ENCODE peak calls at places on chromosomes 6 and 20, in five cellular contexts. One of them, this sample, is unnamed.
A peak's percentile ranks its signal among the peaks of the same experiment; 100 is the strongest.

GRCh38 chr6:1045239-1045638 is 266.7 kb upstream of the FOXQ1 start:
- DNase-seq in thoracic aorta: no peak
- DNase-seq in fibroblast of pulmonary artery: no peak
- DNase-seq in cardiac fibroblast: no peak
- DNase-seq in sigmoid colon: no peak
- DNase-seq in this sample: no peak

GRCh38 chr20:17875106-17875980 is 93.3 kb downstream of the SNX5 start:
- DNase-seq in thoracic aorta: no peak
- DNase-seq in fibroblast of pulmonary artery: peak; percentile 92
- DNase-seq in cardiac fibroblast: peak; percentile 97
- DNase-seq in sigmoid colon: peak; percentile 95
- DNase-seq in this sample: peak; percentile 83

GRCh38 chr6:52577022-52577777 is at the start of gene TRAM2:
- DNase-seq in thoracic aorta: no peak
- DNase-seq in fibroblast of pulmonary artery: peak; percentile 82
- DNase-seq in cardiac fibroblast: peak; percentile 91
- DNase-seq in sigmoid colon: peak; percentile 92
- DNase-seq in this sample: peak; percentile 68

GRCh38 chr6:34667481-34668238 is 28.9 kb downstream of the ILRUN start:
- DNase-seq in thoracic aorta: no peak
- DNase-seq in fibroblast of pulmonary artery: no peak
- DNase-seq in cardiac fibroblast: no peak
- DNase-seq in sigmoid colon: no peak
- DNase-seq in this sample: no peak

GRCh38 chr6:122389704-122390103 is 9.7 kb upstream of the HSF2 start:
- DNase-seq in thoracic aorta: no peak
- DNase-seq in fibroblast of pulmonary artery: peak; percentile 40
- DNase-seq in cardiac fibroblast: peak; percentile 14
- DNase-seq in sigmoid colon: no peak
- DNase-seq in this sample: no peak

GRCh38 chr20:43938932-43939761 is 24.5 kb downstream of the TOX2 start:
- DNase-seq in thoracic aorta: peak; percentile 71
- DNase-seq in fibroblast of pulmonary artery: peak; percentile 100
- DNase-seq in cardiac fibroblast: peak; percentile 100
- DNase-seq in sigmoid colon: peak; percentile 76
- DNase-seq in this sample: peak; percentile 72

GRCh38 chr6:142943746-142944125 is 1.2 kb downstream of the HIVEP2 start:
- DNase-seq in thoracic aorta: no peak
- DNase-seq in fibroblast of pulmonary artery: peak; percentile 70
- DNase-seq in cardiac fibroblast: peak; percentile 56
- DNase-seq in sigmoid colon: no peak
- DNase-seq in this sample: no peak

GRCh38 chr6:170112583-170112860 is 178.4 kb downstream of the DLL1 start:
- DNase-seq in thoracic aorta: no peak
- DNase-seq in fibroblast of pulmonary artery: no peak
- DNase-seq in cardiac fibroblast: no peak
- DNase-seq in sigmoid colon: peak; percentile 34
- DNase-seq in this sample: no peak

GRCh38 chr6:24666097-24666615 is 543 bp downstream of the TDP2 start:
- DNase-seq in thoracic aorta: peak; percentile 5
- DNase-seq in fibroblast of pulmonary artery: peak; percentile 35
- DNase-seq in cardiac fibroblast: peak; percentile 42
- DNase-seq in sigmoid colon: peak; percentile 74
- DNase-seq in this sample: no peak

GRCh38 chr6:7954477-7955200 is 44.1 kb upstream of the TXNDC5 start:
- DNase-seq in thoracic aorta: no peak
- DNase-seq in fibroblast of pulmonary artery: peak; percentile 13
- DNase-seq in cardiac fibroblast: no peak
- DNase-seq in sigmoid colon: no peak
- DNase-seq in this sample: no peak

GRCh38 chr20:60255426-60255825 is 297.2 kb downstream of the CDH26 start:
- DNase-seq in thoracic aorta: no peak
- DNase-seq in fibroblast of pulmonary artery: no peak
- DNase-seq in cardiac fibroblast: no peak
- DNase-seq in sigmoid colon: no peak
- DNase-seq in this sample: no peak

GRCh38 chr20:51631011-51631950 is 88.8 kb upstream of the NFATC2 start:
- DNase-seq in thoracic aorta: peak; percentile 55
- DNase-seq in fibroblast of pulmonary artery: peak; percentile 100
- DNase-seq in cardiac fibroblast: peak; percentile 98
- DNase-seq in sigmoid colon: peak; percentile 94
- DNase-seq in this sample: peak; percentile 85

GRCh38 chr6:154548130-154548830 is 37.8 kb upstream of the CNKSR3 start:
- DNase-seq in thoracic aorta: no peak
- DNase-seq in fibroblast of pulmonary artery: peak; percentile 64
- DNase-seq in cardiac fibroblast: peak; percentile 61
- DNase-seq in sigmoid colon: no peak
- DNase-seq in this sample: no peak

GRCh38 chr20:48826883-48827771 is 672 bp downstream of the PREX1 start:
- DNase-seq in thoracic aorta: no peak
- DNase-seq in fibroblast of pulmonary artery: no peak
- DNase-seq in cardiac fibroblast: no peak
- DNase-seq in sigmoid colon: no peak
- DNase-seq in this sample: no peak

GRCh38 chr20:45347936-45348809 is at the start of gene SDC4:
- DNase-seq in thoracic aorta: no peak
- DNase-seq in fibroblast of pulmonary artery: peak; percentile 62
- DNase-seq in cardiac fibroblast: peak; percentile 74
- DNase-seq in sigmoid colon: peak; percentile 91
- DNase-seq in this sample: peak; percentile 70

GRCh38 chr6:81938991-81939773 is 186.7 kb upstream of the TENT5A start:
- DNase-seq in thoracic aorta: no peak
- DNase-seq in fibroblast of pulmonary artery: peak; percentile 69
- DNase-seq in cardiac fibroblast: peak; percentile 75
- DNase-seq in sigmoid colon: no peak
- DNase-seq in this sample: no peak

GRCh38 chr6:71879016-71879415 is 7.3 kb upstream of the RIMS1 start:
- DNase-seq in thoracic aorta: no peak
- DNase-seq in fibroblast of pulmonary artery: no peak
- DNase-seq in cardiac fibroblast: no peak
- DNase-seq in sigmoid colon: no peak
- DNase-seq in this sample: no peak

GRCh38 chr20:17809714-17810631 is 110.2 kb downstream of the BANF2 start:
- DNase-seq in thoracic aorta: no peak
- DNase-seq in fibroblast of pulmonary artery: peak; percentile 71
- DNase-seq in cardiac fibroblast: no peak
- DNase-seq in sigmoid colon: peak; percentile 49
- DNase-seq in this sample: no peak

GRCh38 chr6:23308166-23308565 is 738.8 kb downstream of the HDGFL1 start:
- DNase-seq in thoracic aorta: no peak
- DNase-seq in fibroblast of pulmonary artery: no peak
- DNase-seq in cardiac fibroblast: no peak
- DNase-seq in sigmoid colon: no peak
- DNase-seq in this sample: no peak

GRCh38 chr6:145483191-145483996 is 251.9 kb downstream of the EPM2A start:
- DNase-seq in thoracic aorta: no peak
- DNase-seq in fibroblast of pulmonary artery: peak; percentile 29
- DNase-seq in cardiac fibroblast: peak; percentile 9
- DNase-seq in sigmoid colon: no peak
- DNase-seq in this sample: no peak

GRCh38 chr20:49889245-49889942 is 25.9 kb downstream of the SPATA2 start:
- DNase-seq in thoracic aorta: no peak
- DNase-seq in fibroblast of pulmonary artery: no peak
- DNase-seq in cardiac fibroblast: no peak
- DNase-seq in sigmoid colon: peak; percentile 45
- DNase-seq in this sample: no peak

GRCh38 chr20:33229843-33230242 is 6.0 kb upstream of the BPIFA1 start:
- DNase-seq in thoracic aorta: no peak
- DNase-seq in fibroblast of pulmonary artery: no peak
- DNase-seq in cardiac fibroblast: no peak
- DNase-seq in sigmoid colon: no peak
- DNase-seq in this sample: no peak

GRCh38 chr20:4800131-4800530 is 78.4 kb downstream of the PRND start:
- DNase-seq in thoracic aorta: no peak
- DNase-seq in fibroblast of pulmonary artery: no peak
- DNase-seq in cardiac fibroblast: no peak
- DNase-seq in sigmoid colon: no peak
- DNase-seq in this sample: no peak

GRCh38 chr20:38204936-38205435 is 39.9 kb upstream of the TGM2 start:
- DNase-seq in thoracic aorta: no peak
- DNase-seq in fibroblast of pulmonary artery: no peak
- DNase-seq in cardiac fibroblast: no peak
- DNase-seq in sigmoid colon: no peak
- DNase-seq in this sample: no peak

GRCh38 chr6:38290133-38290801 is 349.5 kb downstream of the BTBD9 start:
- DNase-seq in thoracic aorta: no peak
- DNase-seq in fibroblast of pulmonary artery: no peak
- DNase-seq in cardiac fibroblast: no peak
- DNase-seq in sigmoid colon: no peak
- DNase-seq in this sample: no peak

GRCh38 chr6:150992682-150993081 is 127.2 kb downstream of the MTHFD1L start:
- DNase-seq in thoracic aorta: no peak
- DNase-seq in fibroblast of pulmonary artery: no peak
- DNase-seq in cardiac fibroblast: no peak
- DNase-seq in sigmoid colon: no peak
- DNase-seq in this sample: no peak

GRCh38 chr6:166595061-166595780 is 8.7 kb upstream of the RAMACL start:
- DNase-seq in thoracic aorta: no peak
- DNase-seq in fibroblast of pulmonary artery: peak; percentile 88
- DNase-seq in cardiac fibroblast: peak; percentile 91
- DNase-seq in sigmoid colon: no peak
- DNase-seq in this sample: no peak

GRCh38 chr20:23874747-23875146 is 4.8 kb downstream of the CST5 start:
- DNase-seq in thoracic aorta: no peak
- DNase-seq in fibroblast of pulmonary artery: no peak
- DNase-seq in cardiac fibroblast: no peak
- DNase-seq in sigmoid colon: no peak
- DNase-seq in this sample: no peak

GRCh38 chr20:32252189-32252588 is 25.3 kb upstream of the KIF3B start:
- DNase-seq in thoracic aorta: no peak
- DNase-seq in fibroblast of pulmonary artery: no peak
- DNase-seq in cardiac fibroblast: no peak
- DNase-seq in sigmoid colon: no peak
- DNase-seq in this sample: no peak

GRCh38 chr6:29834564-29835436 is 7.2 kb downstream of the HLA-G start:
- DNase-seq in thoracic aorta: no peak
- DNase-seq in fibroblast of pulmonary artery: peak; percentile 20
- DNase-seq in cardiac fibroblast: peak; percentile 26
- DNase-seq in sigmoid colon: no peak
- DNase-seq in this sample: no peak

GRCh38 chr6:13851803-13852202 is 37.4 kb upstream of the MCUR1 start:
- DNase-seq in thoracic aorta: no peak
- DNase-seq in fibroblast of pulmonary artery: no peak
- DNase-seq in cardiac fibroblast: no peak
- DNase-seq in sigmoid colon: no peak
- DNase-seq in this sample: no peak

GRCh38 chr6:30542404-30542725 is 13.9 kb downstream of the GNL1 start:
- DNase-seq in thoracic aorta: no peak
- DNase-seq in fibroblast of pulmonary artery: no peak
- DNase-seq in cardiac fibroblast: no peak
- DNase-seq in sigmoid colon: no peak
- DNase-seq in this sample: no peak

GRCh38 chr6:165714907-165715306 is 51.9 kb upstream of the PDE10A start:
- DNase-seq in thoracic aorta: no peak
- DNase-seq in fibroblast of pulmonary artery: no peak
- DNase-seq in cardiac fibroblast: no peak
- DNase-seq in sigmoid colon: no peak
- DNase-seq in this sample: no peak

GRCh38 chr6:167566711-167567141 is 241.8 kb downstream of the TTLL2 start:
- DNase-seq in thoracic aorta: no peak
- DNase-seq in fibroblast of pulmonary artery: no peak
- DNase-seq in cardiac fibroblast: no peak
- DNase-seq in sigmoid colon: no peak
- DNase-seq in this sample: peak; percentile 57

GRCh38 chr6:73455865-73456629 is 4.0 kb upstream of the CGAS start:
- DNase-seq in thoracic aorta: no peak
- DNase-seq in fibroblast of pulmonary artery: peak; percentile 91
- DNase-seq in cardiac fibroblast: peak; percentile 74
- DNase-seq in sigmoid colon: peak; percentile 5
- DNase-seq in this sample: no peak

GRCh38 chr6:73452107-73452461 is at the start of gene CGAS:
- DNase-seq in thoracic aorta: peak; percentile 17
- DNase-seq in fibroblast of pulmonary artery: peak; percentile 66
- DNase-seq in cardiac fibroblast: peak; percentile 69
- DNase-seq in sigmoid colon: peak; percentile 88
- DNase-seq in this sample: peak; percentile 85

GRCh38 chr6:73451166-73452106 is 661 bp downstream of the CGAS start:
- DNase-seq in thoracic aorta: no peak
- DNase-seq in fibroblast of pulmonary artery: peak; percentile 49
- DNase-seq in cardiac fibroblast: peak; percentile 40
- DNase-seq in sigmoid colon: peak; percentile 70
- DNase-seq in this sample: no peak
- TF ChIP-seq CTCF in thoracic aorta: no peak
- TF ChIP-seq CTCF in fibroblast of pulmonary artery: no peak
- TF ChIP-seq CTCF in cardiac fibroblast: no peak
- TF ChIP-seq CTCF in sigmoid colon: no peak
- TF ChIP-seq CTCF in this sample: peak; percentile 11

DNA sequence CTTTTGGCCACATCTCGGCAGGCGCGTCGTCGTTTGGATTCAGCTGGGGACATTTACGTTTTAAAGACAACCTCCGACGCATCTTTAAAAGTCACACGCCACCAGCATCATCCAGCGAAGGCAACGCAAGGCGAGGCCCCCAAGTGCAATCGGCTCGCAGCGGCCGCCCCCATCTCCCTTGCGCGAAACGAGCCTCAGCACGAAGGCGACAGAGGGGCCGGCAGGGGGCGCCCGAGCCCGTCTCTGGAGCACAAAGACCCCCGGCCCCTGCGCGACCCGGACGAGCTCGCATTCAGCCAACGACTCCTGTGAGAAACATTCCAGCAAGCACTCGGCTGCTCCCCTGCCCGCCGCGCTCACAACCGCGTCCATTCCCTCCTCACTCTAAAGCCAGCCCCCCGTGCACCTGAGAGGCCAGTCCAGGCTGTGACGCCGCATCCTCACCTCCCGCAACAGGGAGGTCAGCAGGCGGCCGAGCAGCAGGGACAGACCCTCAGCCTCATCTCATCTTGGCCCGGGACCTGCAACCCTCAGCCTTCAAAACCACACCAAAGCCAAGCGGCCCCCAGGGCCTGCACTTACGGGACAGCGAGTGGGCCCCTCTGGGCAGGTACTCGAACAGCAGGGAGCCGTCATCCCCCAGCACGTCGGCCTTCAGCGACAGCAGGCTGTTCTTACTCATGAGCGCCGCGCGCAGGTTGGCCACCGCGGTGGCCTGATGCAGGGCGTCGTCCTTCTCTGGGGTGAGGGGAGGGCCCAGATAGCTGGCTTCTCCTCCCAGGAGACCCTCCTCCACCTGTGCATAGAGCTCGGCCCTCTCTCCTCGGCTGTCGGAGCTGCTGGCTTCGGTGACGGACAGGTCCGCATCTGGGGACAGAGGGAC is 35.8 kb downstream of the SLC2A4RG start:
- DNase-seq in thoracic aorta: no peak
- DNase-seq in fibroblast of pulmonary artery: peak; percentile 31
- DNase-seq in cardiac fibroblast: peak; percentile 42
- DNase-seq in sigmoid colon: no peak
- DNase-seq in this sample: no peak
- H3K4me3 ChIP-seq in thoracic aorta: peak overlapping the region; percentile 49
- H3K4me3 ChIP-seq in fibroblast of pulmonary artery: peak overlapping the region; percentile 28
- H3K4me3 ChIP-seq in cardiac fibroblast: peak overlapping the region; percentile 17
- H3K4me3 ChIP-seq in sigmoid colon: peak overlapping the region; percentile 19
- H3K4me3 ChIP-seq in this sample: peak overlapping the region; percentile 15

GRCh38 chr6:95596021-95596420 is 18.7 kb downstream of the MANEA start:
- DNase-seq in thoracic aorta: no peak
- DNase-seq in fibroblast of pulmonary artery: no peak
- DNase-seq in cardiac fibroblast: no peak
- DNase-seq in sigmoid colon: no peak
- DNase-seq in this sample: no peak
- TF ChIP-seq CTCF in thoracic aorta: no peak
- TF ChIP-seq CTCF in fibroblast of pulmonary artery: no peak
- TF ChIP-seq CTCF in cardiac fibroblast: no peak
- TF ChIP-seq CTCF in sigmoid colon: no peak
- TF ChIP-seq CTCF in this sample: no peak

GRCh38 chr6:116404706-116405105 is 34.0 kb downstream of the DSE start:
- DNase-seq in thoracic aorta: no peak
- DNase-seq in fibroblast of pulmonary artery: peak; percentile 59
- DNase-seq in cardiac fibroblast: peak; percentile 58
- DNase-seq in sigmoid colon: no peak
- DNase-seq in this sample: no peak
- H3K4me3 ChIP-seq in thoracic aorta: peak overlapping the region; percentile 46
- H3K4me3 ChIP-seq in fibroblast of pulmonary artery: peak overlapping the region; percentile 8
- H3K4me3 ChIP-seq in cardiac fibroblast: no peak overlapping the region
- H3K4me3 ChIP-seq in sigmoid colon: no peak overlapping the region
- H3K4me3 ChIP-seq in this sample: no peak overlapping the region